ENCODE peak calls at places on chromosomes 2 and 18, in ten cellular contexts. C is HepG2; H is lung; P is hepatocyte; N is HCT116; J is CD8-positive, alpha-beta memory T cell; E is tibial artery; S is mammary epithelial cell; U is GM23338; X is right lobe of liver. A is an unnamed sample.

GRCh38 chr2:196266855-196267254 is 95.5 kb upstream of the STK17B start:
- DNase-seq in C (no peak), H (no peak), P (no peak), N (no peak), J (no peak), E (no peak), S (no peak), U (no peak), X (no peak), A (no peak)

GRCh38 chr2:238684362-238685326 is 163.2 kb upstream of the TWIST2 start:
- DNase-seq in C (peak), H (no peak), P (peak), N (peak), J (no peak), E (peak), S (peak), U (no peak), X (no peak), A (peak)

GRCh38 chr2:138708682-138709241 is 71.4 kb downstream of the NXPH2 start:
- DNase-seq in C (no peak), H (no peak), P (no peak), N (no peak), J (no peak), E (no peak), S (no peak), U (peak), X (no peak), A (no peak)

GRCh38 chr2:174924061-174924693 is 81.0 kb downstream of the CHN1 start:
- DNase-seq in C (no peak), H (no peak), P (no peak), N (no peak), J (no peak), E (no peak), S (no peak), U (peak), X (no peak), A (no peak)

GRCh38 chr2:47230418-47230817 is 75.3 kb upstream of the STPG4 start:
- DNase-seq in C (no peak), H (peak), P (no peak), N (no peak), J (no peak), E (peak), S (peak), U (no peak), X (peak), A (no peak)

GRCh38 chr18:47150824-47151366 is 595 bp upstream of the HDHD2 start:
- DNase-seq in C (peak), H (no peak), P (no peak), N (no peak), J (no peak), E (no peak), S (no peak), U (peak), X (peak), A (no peak)

GRCh38 chr2:119476301-119477117 is 44.9 kb downstream of the TMEM37 start:
- DNase-seq in C (peak), H (peak), P (peak), N (peak), J (no peak), E (peak), S (peak), U (peak), X (peak), A (peak)

GRCh38 chr18:47883771-47884413 is 46.6 kb downstream of the SMAD2 start:
- DNase-seq in C (no peak), H (no peak), P (peak), N (no peak), J (no peak), E (no peak), S (peak), U (no peak), X (no peak), A (peak)

GRCh38 chr2:29255006-29255405 is 139.8 kb downstream of the CLIP4 start:
- DNase-seq in C (no peak), H (no peak), P (no peak), N (no peak), J (no peak), E (peak), S (no peak), U (no peak), X (no peak), A (no peak)

GRCh38 chr2:55112229-55113016 is 62.2 kb upstream of the RTN4 start:
- DNase-seq in C (peak), H (no peak), P (peak), N (no peak), J (no peak), E (peak), S (no peak), U (no peak), X (peak), A (no peak)

GRCh38 chr2:239462671-239463506 is 62.1 kb upstream of the HDAC4 start:
- DNase-seq in C (no peak), H (no peak), P (no peak), N (no peak), J (peak), E (peak), S (no peak), U (no peak), X (no peak), A (no peak)

GRCh38 chr2:3421053-3421452 is 41.6 kb downstream of the TRAPPC12 start:
- DNase-seq in C (no peak), H (no peak), P (no peak), N (no peak), J (no peak), E (no peak), S (no peak), U (no peak), X (no peak), A (no peak)

GRCh38 chr2:180474716-180475115 is 467.6 kb upstream of the CWC22 start:
- DNase-seq in C (no peak), H (no peak), P (no peak), N (no peak), J (no peak), E (no peak), S (no peak), U (no peak), X (no peak), A (no peak)

GRCh38 chr2:177257471-177257870 is 7.1 kb downstream of the NFE2L2 start:
- DNase-seq in C (no peak), H (no peak), P (no peak), N (no peak), J (no peak), E (no peak), S (no peak), U (no peak), X (no peak), A (no peak)

GRCh38 chr2:200864206-200864976 is at the start of gene CLK1:
- DNase-seq in C (peak), H (peak), P (peak), N (peak), J (peak), E (peak), S (peak), U (peak), X (peak), A (peak)

GRCh38 chr2:206836722-206837121 is 71.3 kb downstream of the FASTKD2 start:
- DNase-seq in C (no peak), H (no peak), P (no peak), N (no peak), J (no peak), E (no peak), S (no peak), U (no peak), X (no peak), A (no peak)

GRCh38 chr2:219615036-219615435 is 12.4 kb upstream of the SLC4A3 start:
- DNase-seq in C (no peak), H (no peak), P (no peak), N (no peak), J (no peak), E (no peak), S (no peak), U (no peak), X (no peak), A (no peak)

GRCh38 chr18:59649575-59649974 is 47.6 kb downstream of the CCBE1 start:
- DNase-seq in C (no peak), H (no peak), P (no peak), N (no peak), J (no peak), E (no peak), S (no peak), U (no peak), X (no peak), A (no peak)

GRCh38 chr2:134398300-134398699 is 144.4 kb downstream of the MGAT5 start:
- DNase-seq in C (no peak), H (no peak), P (no peak), N (no peak), J (no peak), E (no peak), S (peak), U (no peak), X (no peak), A (peak)

GRCh38 chr18:39596891-39597290 is 2031.3 kb upstream of the CELF4 start:
- DNase-seq in C (no peak), H (no peak), P (peak), N (no peak), J (no peak), E (no peak), S (no peak), U (no peak), X (no peak), A (no peak)

GRCh38 chr18:8854962-8855361 is 149.6 kb downstream of the MTCL1 start:
- DNase-seq in C (no peak), H (no peak), P (no peak), N (no peak), J (no peak), E (no peak), S (no peak), U (no peak), X (no peak), A (no peak)

GRCh38 chr2:1542971-1543370 is 129.7 kb downstream of the TPO start:
- DNase-seq in C (no peak), H (no peak), P (no peak), N (no peak), J (no peak), E (no peak), S (no peak), U (no peak), X (no peak), A (no peak)

GRCh38 chr2:9113916-9114315 is 92.7 kb upstream of the ASAP2 start:
- DNase-seq in C (no peak), H (no peak), P (no peak), N (no peak), J (no peak), E (no peak), S (no peak), U (peak), X (no peak), A (no peak)

GRCh38 chr18:3592864-3593263 is 142.9 kb downstream of the TGIF1 start:
- DNase-seq in C (no peak), H (no peak), P (no peak), N (no peak), J (no peak), E (no peak), S (no peak), U (peak), X (no peak), A (no peak)

GRCh38 chr2:238846503-238847431 is 1.1 kb upstream of the TWIST2 start:
- DNase-seq in C (no peak), H (peak), P (peak), N (no peak), J (no peak), E (no peak), S (no peak), U (peak), X (no peak), A (no peak)

GRCh38 chr2:157932480-157933205 is 56.5 kb upstream of the ACVR1 start:
- DNase-seq in C (peak), H (no peak), P (peak), N (no peak), J (no peak), E (no peak), S (no peak), U (peak), X (no peak), A (no peak)

GRCh38 chr18:43935051-43935412 is 657.7 kb upstream of the SYT4 start:
- DNase-seq in C (no peak), H (no peak), P (peak), N (no peak), J (no peak), E (no peak), S (no peak), U (no peak), X (no peak), A (no peak)

GRCh38 chr2:206198677-206199076 is 39.0 kb downstream of the EEF1B2 start:
- DNase-seq in C (no peak), H (no peak), P (no peak), N (no peak), J (no peak), E (no peak), S (peak), U (no peak), X (no peak), A (peak)

GRCh38 chr2:222518570-222519381 is 94.4 kb downstream of the SGPP2 start:
- DNase-seq in C (no peak), H (peak), P (peak), N (peak), J (no peak), E (no peak), S (peak), U (peak), X (no peak), A (peak)

GRCh38 chr2:3491306-3491705 is 28.0 kb downstream of the ADI1 start:
- DNase-seq in C (no peak), H (no peak), P (no peak), N (no peak), J (no peak), E (no peak), S (no peak), U (no peak), X (no peak), A (no peak)

GRCh38 chr2:176106636-176107539 is at the start of gene HOXD11:
- DNase-seq in C (no peak), H (no peak), P (no peak), N (no peak), J (no peak), E (no peak), S (peak), U (peak), X (peak), A (peak)

GRCh38 chr18:73503326-73503725 is 635.5 kb upstream of the NETO1 start:
- DNase-seq in C (no peak), H (no peak), P (no peak), N (no peak), J (no peak), E (no peak), S (peak), U (no peak), X (no peak), A (no peak)

GRCh38 chr18:55511277-55511676 is 76.7 kb downstream of the TCF4 start:
- DNase-seq in C (no peak), H (no peak), P (no peak), N (no peak), J (no peak), E (no peak), S (no peak), U (no peak), X (no peak), A (no peak)

DNA sequence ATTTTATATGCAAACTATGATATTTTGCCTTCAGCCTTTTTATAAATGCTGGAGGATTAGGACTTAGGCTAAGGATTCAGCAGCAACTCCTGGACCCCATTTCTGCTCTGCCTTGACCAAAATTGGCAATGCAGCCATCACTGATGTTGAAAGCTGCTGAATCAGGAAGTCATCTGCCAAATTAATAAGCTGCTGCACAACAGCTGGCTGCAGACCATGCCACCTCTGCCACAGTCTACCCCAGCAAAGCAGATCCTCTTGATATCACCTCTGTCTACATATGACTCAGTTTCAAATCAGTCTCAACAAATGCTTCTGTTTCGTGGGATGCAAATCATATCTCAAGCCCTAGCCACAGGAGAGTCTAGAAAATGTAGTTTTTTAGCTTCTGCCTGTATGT is 7.1 kb upstream of the SOS1 start:
- DNase-seq in C (no peak), H (no peak), P (no peak), N (no peak), J (peak), E (no peak), S (peak), U (no peak), X (no peak), A (no peak)
- H3K27ac ChIP-seq in C (no peak), H (no peak), P (no peak), N (no peak), J (no peak), E (peak), S (no peak), U (no peak), X (no peak), A (no peak)

DNA sequence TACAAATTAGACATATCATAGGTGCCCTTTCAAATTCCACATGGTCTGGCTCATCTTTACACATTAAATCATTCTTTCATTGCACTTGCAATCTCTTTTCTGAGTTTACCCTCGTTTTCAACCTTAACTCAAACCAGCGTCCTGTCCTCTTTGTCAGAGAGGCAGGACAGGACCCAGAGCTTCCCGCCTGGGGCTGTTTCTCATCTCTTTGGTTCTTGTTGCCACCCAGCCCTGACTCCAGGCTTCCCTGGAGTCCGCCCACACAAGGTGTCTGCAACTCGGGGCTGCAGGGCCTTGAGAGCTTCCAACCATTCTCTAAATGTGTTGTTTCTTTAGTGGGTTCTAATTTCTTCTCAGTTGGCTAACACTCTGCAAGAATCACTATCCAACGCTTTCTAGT is 24.4 kb downstream of the RBMS1 start:
- DNase-seq in C (no peak), H (no peak), P (peak), N (no peak), J (no peak), E (no peak), S (peak), U (no peak), X (no peak), A (no peak)
- H3K27ac ChIP-seq in C (no peak), H (no peak), P (peak), N (no peak), J (no peak), E (no peak), S (no peak), U (no peak), X (no peak), A (no peak)

GRCh38 chr2:23513245-23513880 is 128.4 kb downstream of the KLHL29 start:
- DNase-seq in C (no peak), H (no peak), P (no peak), N (no peak), J (no peak), E (no peak), S (no peak), U (no peak), X (no peak), A (no peak)
- H3K27ac ChIP-seq in C (no peak), H (no peak), P (peak), N (no peak), J (no peak), E (peak), S (no peak), U (no peak), X (no peak), A (no peak)

GRCh38 chr2:39381653-39382052 is 55.4 kb downstream of the MAP4K3 start:
- DNase-seq in C (no peak), H (no peak), P (no peak), N (no peak), J (no peak), E (no peak), S (no peak), U (peak), X (no peak), A (no peak)

GRCh38 chr2:39378968-39379367 is 58.1 kb downstream of the MAP4K3 start:
- DNase-seq in C (no peak), H (no peak), P (no peak), N (no peak), J (no peak), E (no peak), S (no peak), U (no peak), X (no peak), A (no peak)

GRCh38 chr2:39377226-39377939 is 59.7 kb downstream of the MAP4K3 start:
- DNase-seq in C (no peak), H (no peak), P (peak), N (no peak), J (no peak), E (no peak), S (no peak), U (no peak), X (no peak), A (no peak)

GRCh38 chr2:39379643-39380524 is 57.2 kb downstream of the MAP4K3 start:
- DNase-seq in C (peak), H (no peak), P (peak), N (peak), J (no peak), E (no peak), S (peak), U (peak), X (no peak), A (peak)

DNA sequence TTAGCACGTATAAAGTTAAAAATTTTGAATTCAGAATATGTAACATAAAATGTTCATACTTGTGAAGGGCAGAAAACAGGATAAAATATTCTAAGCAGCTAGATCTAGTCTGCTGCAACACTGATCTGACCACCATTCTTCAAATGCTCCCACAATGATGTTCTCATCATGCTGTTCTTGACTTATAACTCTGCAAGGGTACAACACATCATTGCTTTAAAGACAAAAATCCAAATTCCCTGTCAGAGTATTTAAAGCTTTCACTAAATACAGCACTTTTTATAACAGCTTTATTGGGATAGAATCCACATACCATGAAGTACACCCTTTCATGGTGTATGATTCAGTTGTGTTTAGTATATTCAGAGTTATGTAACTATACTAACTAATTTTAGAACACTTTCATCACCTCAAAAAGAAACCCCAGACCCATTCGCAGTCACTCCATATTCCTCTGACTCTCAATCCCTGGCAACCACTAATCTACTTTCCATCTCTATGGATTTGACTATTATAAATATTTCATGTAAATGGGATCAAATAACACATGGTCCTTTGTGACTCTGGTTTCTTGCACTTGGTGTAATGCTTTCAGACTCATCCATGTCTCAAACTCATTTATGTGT is 56.4 kb downstream of the MAP4K3 start:
- DNase-seq in C (no peak), H (no peak), P (no peak), N (no peak), J (no peak), E (no peak), S (no peak), U (no peak), X (no peak), A (no peak)
- H3K27ac ChIP-seq in C (peak), H (no peak), P (peak), N (no peak), J (no peak), E (peak), S (peak), U (no peak), X (peak), A (no peak)

DNA sequence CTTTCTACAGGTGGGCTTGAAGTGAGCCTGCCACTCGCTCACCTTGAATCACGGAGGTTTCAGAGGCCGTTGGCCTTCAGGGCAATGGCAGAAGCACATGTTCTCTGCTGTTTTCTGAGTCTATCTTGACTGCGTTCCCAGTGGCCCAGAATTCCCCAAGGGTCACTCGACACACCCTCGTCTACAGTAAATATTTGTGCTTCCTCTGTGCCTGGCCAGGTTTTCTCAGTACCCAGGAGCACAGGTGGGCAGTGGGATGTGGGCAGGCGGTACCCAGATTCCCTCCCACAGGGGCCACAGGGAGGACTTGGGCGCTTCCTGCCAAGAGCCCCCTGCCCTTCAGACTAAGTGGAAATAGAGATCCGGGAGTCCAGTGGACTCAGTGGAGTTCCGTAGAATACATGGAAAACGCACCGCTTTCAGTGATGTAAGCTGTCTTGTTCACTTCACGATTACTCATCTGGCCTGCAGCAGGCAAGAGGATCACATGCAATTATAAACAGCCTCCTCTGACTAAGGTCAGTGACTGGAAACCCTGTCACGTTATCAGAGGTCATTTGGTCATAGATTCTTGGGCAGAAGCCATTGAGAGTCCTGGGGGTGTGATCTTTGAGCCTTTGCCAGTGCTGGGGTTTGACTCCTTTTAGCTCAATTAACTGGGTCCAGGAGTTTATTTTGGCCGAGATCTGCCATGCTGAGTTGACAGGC is 179.8 kb downstream of the NEDD4L start:
- DNase-seq in C (peak), H (peak), P (peak), N (peak), J (no peak), E (no peak), S (peak), U (no peak), X (peak), A (peak)
- H3K27ac ChIP-seq in C (peak), H (peak), P (peak), N (peak), J (no peak), E (no peak), S (peak), U (peak), X (peak), A (peak)

GRCh38 chr18:61851940-61852451 is 40.8 kb downstream of the RNF152 start:
- DNase-seq in C (no peak), H (no peak), P (no peak), N (no peak), J (no peak), E (no peak), S (peak), U (no peak), X (no peak), A (no peak)
- H3K27ac ChIP-seq in C (no peak), H (no peak), P (no peak), N (no peak), J (no peak), E (peak), S (peak), U (no peak), X (no peak), A (no peak)

GRCh38 chr2:191204443-191204842 is 40.8 kb upstream of the MYO1B start:
- DNase-seq in C (no peak), H (no peak), P (no peak), N (no peak), J (no peak), E (no peak), S (no peak), U (no peak), X (no peak), A (no peak)
- H3K27ac ChIP-seq in C (no peak), H (no peak), P (no peak), N (no peak), J (peak), E (no peak), S (peak), U (no peak), X (no peak), A (no peak)

A was measured in RWPE1.